ENCODE peak calls at places on chromosomes 11 and 22, in ten cellular contexts. One of them, this sample, is unnamed.

GRCh38 chr11:68090706-68091105 is 30.5 kb downstream of the CHKA start:
- DNase-seq in thoracic aorta: no peak
- DNase-seq in fibroblast of lung: no peak
- DNase-seq in RWPE1: no peak
- DNase-seq in brain microvascular endothelial cell: peak; percentile 6
- DNase-seq in tibial nerve: no peak
- DNase-seq in Panc1: no peak
- DNase-seq in Calu3: peak; percentile 43
- DNase-seq in coronary artery: no peak
- DNase-seq in upper lobe of right lung: no peak
- DNase-seq in this sample: no peak

GRCh38 chr11:104968365-104968855 is at the start of gene CASP4:
- DNase-seq in Panc1: peak; percentile 72
- DNase-seq in coronary artery: no peak
- DNase-seq in RWPE1: peak; percentile 64
- DNase-seq in Calu3: peak; percentile 14
- DNase-seq in upper lobe of right lung: no peak
- DNase-seq in thoracic aorta: peak; percentile 3
- DNase-seq in fibroblast of lung: peak; percentile 87
- DNase-seq in tibial nerve: no peak
- DNase-seq in brain microvascular endothelial cell: peak; percentile 32
- DNase-seq in this sample: no peak

GRCh38 chr11:124902616-124903015 is 5.0 kb upstream of the ROBO4 start:
- DNase-seq in fibroblast of lung: peak; percentile 31
- DNase-seq in RWPE1: peak; percentile 56
- DNase-seq in Panc1: no peak
- DNase-seq in Calu3: no peak
- DNase-seq in upper lobe of right lung: no peak
- DNase-seq in brain microvascular endothelial cell: no peak
- DNase-seq in thoracic aorta: no peak
- DNase-seq in coronary artery: no peak
- DNase-seq in tibial nerve: no peak
- DNase-seq in this sample: no peak

GRCh38 chr11:62540804-62541671 is 5.6 kb downstream of the AHNAK start:
- DNase-seq in fibroblast of lung: no peak
- DNase-seq in Calu3: no peak
- DNase-seq in coronary artery: no peak
- DNase-seq in RWPE1: no peak
- DNase-seq in brain microvascular endothelial cell: no peak
- DNase-seq in tibial nerve: no peak
- DNase-seq in thoracic aorta: no peak
- DNase-seq in Panc1: no peak
- DNase-seq in upper lobe of right lung: no peak
- DNase-seq in this sample: no peak

GRCh38 chr11:72209101-72209500 is 7.5 kb upstream of the FOLR2 start:
- DNase-seq in upper lobe of right lung: no peak
- DNase-seq in Panc1: no peak
- DNase-seq in fibroblast of lung: no peak
- DNase-seq in coronary artery: peak; percentile 59
- DNase-seq in tibial nerve: no peak
- DNase-seq in thoracic aorta: no peak
- DNase-seq in brain microvascular endothelial cell: no peak
- DNase-seq in RWPE1: no peak
- DNase-seq in Calu3: no peak
- DNase-seq in this sample: no peak

GRCh38 chr11:72721689-72722049 is 30.5 kb downstream of the ARAP1 start:
- DNase-seq in Panc1: no peak
- DNase-seq in thoracic aorta: no peak
- DNase-seq in RWPE1: peak; percentile 75
- DNase-seq in fibroblast of lung: peak; percentile 53
- DNase-seq in Calu3: no peak
- DNase-seq in upper lobe of right lung: peak; percentile 79
- DNase-seq in tibial nerve: no peak
- DNase-seq in brain microvascular endothelial cell: peak; percentile 14
- DNase-seq in coronary artery: no peak
- DNase-seq in this sample: peak; percentile 7

GRCh38 chr11:75535039-75535563 is 9.4 kb upstream of the GDPD5 start:
- DNase-seq in brain microvascular endothelial cell: no peak
- DNase-seq in Calu3: no peak
- DNase-seq in RWPE1: no peak
- DNase-seq in upper lobe of right lung: no peak
- DNase-seq in thoracic aorta: no peak
- DNase-seq in Panc1: no peak
- DNase-seq in coronary artery: no peak
- DNase-seq in fibroblast of lung: no peak
- DNase-seq in tibial nerve: no peak
- DNase-seq in this sample: no peak

GRCh38 chr22:27801197-27801615 is 350 bp downstream of the MN1 start:
- DNase-seq in tibial nerve: no peak
- DNase-seq in fibroblast of lung: no peak
- DNase-seq in RWPE1: peak; percentile 13
- DNase-seq in thoracic aorta: no peak
- DNase-seq in brain microvascular endothelial cell: no peak
- DNase-seq in upper lobe of right lung: peak; percentile 69
- DNase-seq in coronary artery: no peak
- DNase-seq in Calu3: peak; percentile 51
- DNase-seq in Panc1: no peak
- DNase-seq in this sample: peak; percentile 18

GRCh38 chr11:19187101-19187500 is 14.7 kb downstream of the CSRP3 start:
- DNase-seq in tibial nerve: no peak
- DNase-seq in RWPE1: no peak
- DNase-seq in Panc1: no peak
- DNase-seq in thoracic aorta: no peak
- DNase-seq in Calu3: no peak
- DNase-seq in brain microvascular endothelial cell: no peak
- DNase-seq in coronary artery: no peak
- DNase-seq in upper lobe of right lung: no peak
- DNase-seq in fibroblast of lung: no peak
- DNase-seq in this sample: no peak

GRCh38 chr11:30440510-30440909 is 117.6 kb downstream of the ARL14EP start:
- DNase-seq in thoracic aorta: no peak
- DNase-seq in RWPE1: no peak
- DNase-seq in Panc1: no peak
- DNase-seq in tibial nerve: no peak
- DNase-seq in upper lobe of right lung: no peak
- DNase-seq in brain microvascular endothelial cell: no peak
- DNase-seq in Calu3: no peak
- DNase-seq in coronary artery: no peak
- DNase-seq in fibroblast of lung: no peak
- DNase-seq in this sample: no peak

GRCh38 chr11:118306556-118306955 is 2.0 kb downstream of the CD3E start:
- DNase-seq in thoracic aorta: no peak
- DNase-seq in RWPE1: no peak
- DNase-seq in Calu3: no peak
- DNase-seq in coronary artery: no peak
- DNase-seq in tibial nerve: no peak
- DNase-seq in Panc1: no peak
- DNase-seq in upper lobe of right lung: no peak
- DNase-seq in brain microvascular endothelial cell: no peak
- DNase-seq in fibroblast of lung: no peak
- DNase-seq in this sample: no peak

GRCh38 chr11:34235591-34236071 is 122.2 kb downstream of the ABTB2 start:
- DNase-seq in Panc1: no peak
- DNase-seq in tibial nerve: no peak
- DNase-seq in coronary artery: no peak
- DNase-seq in thoracic aorta: no peak
- DNase-seq in upper lobe of right lung: no peak
- DNase-seq in RWPE1: no peak
- DNase-seq in Calu3: no peak
- DNase-seq in brain microvascular endothelial cell: no peak
- DNase-seq in fibroblast of lung: no peak
- DNase-seq in this sample: no peak

GRCh38 chr22:23270212-23270733 is 90.0 kb downstream of the BCR start:
- DNase-seq in RWPE1: no peak
- DNase-seq in fibroblast of lung: peak; percentile 27
- DNase-seq in thoracic aorta: no peak
- DNase-seq in brain microvascular endothelial cell: no peak
- DNase-seq in tibial nerve: no peak
- DNase-seq in upper lobe of right lung: no peak
- DNase-seq in Panc1: no peak
- DNase-seq in Calu3: no peak
- DNase-seq in coronary artery: no peak
- DNase-seq in this sample: no peak
- TF ChIP-seq CTCF in RWPE1: no peak
- TF ChIP-seq CTCF in fibroblast of lung: no peak
- TF ChIP-seq CTCF in thoracic aorta: no peak
- TF ChIP-seq CTCF in brain microvascular endothelial cell: peak; percentile 48
- TF ChIP-seq CTCF in tibial nerve: no peak
- TF ChIP-seq CTCF in upper lobe of right lung: no peak
- TF ChIP-seq CTCF in Panc1: no peak
- TF ChIP-seq CTCF in Calu3: no peak
- TF ChIP-seq CTCF in coronary artery: no peak
- TF ChIP-seq CTCF in this sample: no peak

DNA sequence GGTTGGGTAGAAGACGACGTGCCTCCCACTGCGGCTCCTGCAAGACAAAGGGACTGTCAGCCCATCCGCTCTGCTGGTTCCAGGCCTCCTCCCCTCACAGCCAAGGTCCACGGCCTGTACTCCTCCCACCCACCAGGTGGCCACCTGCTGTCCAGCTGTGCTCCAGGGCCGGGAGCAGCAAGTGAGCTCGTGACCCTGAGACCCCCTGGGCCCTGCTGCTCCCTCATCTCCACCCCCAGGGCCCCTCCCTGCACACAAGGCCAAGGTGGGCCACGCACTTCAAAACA is 27.4 kb downstream of the TSPAN4 start:
- DNase-seq in Panc1: no peak
- DNase-seq in thoracic aorta: no peak
- DNase-seq in brain microvascular endothelial cell: no peak
- DNase-seq in coronary artery: no peak
- DNase-seq in Calu3: no peak
- DNase-seq in tibial nerve: no peak
- DNase-seq in fibroblast of lung: no peak
- DNase-seq in RWPE1: no peak
- DNase-seq in upper lobe of right lung: no peak
- DNase-seq in this sample: no peak
- TF ChIP-seq CTCF in Panc1: no peak
- TF ChIP-seq CTCF in thoracic aorta: no peak
- TF ChIP-seq CTCF in brain microvascular endothelial cell: peak; percentile 49
- TF ChIP-seq CTCF in coronary artery: no peak
- TF ChIP-seq CTCF in Calu3: peak; percentile 41
- TF ChIP-seq CTCF in tibial nerve: no peak
- TF ChIP-seq CTCF in fibroblast of lung: no peak
- TF ChIP-seq CTCF in RWPE1: no peak
- TF ChIP-seq CTCF in upper lobe of right lung: no peak
- TF ChIP-seq CTCF in this sample: no peak

GRCh38 chr11:99571094-99571493 is 550.3 kb downstream of the CNTN5 start:
- DNase-seq in brain microvascular endothelial cell: no peak
- DNase-seq in Calu3: no peak
- DNase-seq in fibroblast of lung: no peak
- DNase-seq in RWPE1: no peak
- DNase-seq in coronary artery: no peak
- DNase-seq in upper lobe of right lung: no peak
- DNase-seq in Panc1: no peak
- DNase-seq in thoracic aorta: no peak
- DNase-seq in tibial nerve: no peak
- DNase-seq in this sample: no peak

GRCh38 chr11:99565333-99565732 is 544.6 kb downstream of the CNTN5 start:
- DNase-seq in brain microvascular endothelial cell: no peak
- DNase-seq in fibroblast of lung: no peak
- DNase-seq in RWPE1: no peak
- DNase-seq in coronary artery: no peak
- DNase-seq in upper lobe of right lung: no peak
- DNase-seq in tibial nerve: no peak
- DNase-seq in Panc1: no peak
- DNase-seq in thoracic aorta: no peak
- DNase-seq in Calu3: no peak
- DNase-seq in this sample: no peak

DNA sequence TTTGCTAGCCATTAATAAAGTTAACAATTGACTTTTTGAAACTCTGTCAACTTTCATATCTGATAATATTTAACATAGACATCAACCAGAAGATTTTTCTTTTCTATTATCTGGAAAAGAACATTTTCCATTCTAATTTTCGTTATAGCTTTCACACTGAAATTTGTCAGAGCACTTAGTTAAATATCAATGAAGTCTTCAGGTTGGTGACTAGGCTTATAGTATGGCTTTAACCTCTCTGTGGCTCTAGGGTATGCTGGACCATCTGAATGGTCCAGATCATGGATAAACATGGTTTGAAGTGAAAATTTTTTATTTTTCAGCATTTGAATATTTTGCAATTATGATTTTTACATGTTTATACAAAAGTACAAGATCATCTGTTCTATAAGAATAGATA is 548.1 kb downstream of the CNTN5 start:
- DNase-seq in Calu3: no peak
- DNase-seq in fibroblast of lung: no peak
- DNase-seq in thoracic aorta: no peak
- DNase-seq in tibial nerve: no peak
- DNase-seq in coronary artery: no peak
- DNase-seq in RWPE1: no peak
- DNase-seq in Panc1: no peak
- DNase-seq in brain microvascular endothelial cell: no peak
- DNase-seq in upper lobe of right lung: no peak
- DNase-seq in this sample: no peak
- TF ChIP-seq CTCF in Calu3: no peak
- TF ChIP-seq CTCF in fibroblast of lung: no peak
- TF ChIP-seq CTCF in thoracic aorta: no peak
- TF ChIP-seq CTCF in tibial nerve: no peak
- TF ChIP-seq CTCF in coronary artery: no peak
- TF ChIP-seq CTCF in RWPE1: no peak
- TF ChIP-seq CTCF in Panc1: no peak
- TF ChIP-seq CTCF in brain microvascular endothelial cell: no peak
- TF ChIP-seq CTCF in upper lobe of right lung: no peak
- TF ChIP-seq CTCF in this sample: no peak

GRCh38 chr11:112837162-112837826 is 123.9 kb upstream of the NCAM1 start:
- DNase-seq in brain microvascular endothelial cell: no peak
- DNase-seq in RWPE1: no peak
- DNase-seq in upper lobe of right lung: no peak
- DNase-seq in Panc1: no peak
- DNase-seq in Calu3: no peak
- DNase-seq in thoracic aorta: no peak
- DNase-seq in coronary artery: no peak
- DNase-seq in tibial nerve: no peak
- DNase-seq in fibroblast of lung: no peak
- DNase-seq in this sample: no peak
- TF ChIP-seq CTCF in brain microvascular endothelial cell: peak; percentile 32
- TF ChIP-seq CTCF in RWPE1: no peak
- TF ChIP-seq CTCF in upper lobe of right lung: no peak
- TF ChIP-seq CTCF in Panc1: peak; percentile 35
- TF ChIP-seq CTCF in Calu3: no peak
- TF ChIP-seq CTCF in thoracic aorta: no peak
- TF ChIP-seq CTCF in coronary artery: no peak
- TF ChIP-seq CTCF in tibial nerve: no peak
- TF ChIP-seq CTCF in fibroblast of lung: no peak
- TF ChIP-seq CTCF in this sample: no peak